ENCODE peak calls at places on chromosome 5, in nine cellular contexts. U is thyroid gland, F is sigmoid colon, B is tibial nerve, S is transverse colon, V is endothelial cell of umbilical vein, Z is stomach, O is HepG2, X is heart left ventricle. G is an unnamed sample.

GRCh38 chr5:156178117-156178516 is 148.8 kb upstream of the SGCD start:
- DNase-seq in U (peak; percentile 71), F (no peak), B (no peak), S (no peak), V (no peak), Z (no peak), O (no peak), X (no peak), G (no peak)

GRCh38 chr5:76041863-76042262 is 41.3 kb upstream of the SV2C start:
- DNase-seq in U (no peak), F (no peak), B (no peak), S (no peak), V (no peak), Z (no peak), O (no peak), X (no peak), G (no peak)

GRCh38 chr5:119191944-119192343 is 121.1 kb downstream of the DMXL1 start:
- DNase-seq in U (no peak), F (no peak), B (no peak), S (no peak), V (no peak), Z (no peak), O (no peak), X (no peak), G (no peak)

GRCh38 chr5:66717455-66718373 is 121.5 kb downstream of the MAST4 start:
- DNase-seq in U (no peak), F (no peak), B (no peak), S (no peak), V (no peak), Z (no peak), O (no peak), X (no peak), G (no peak)

GRCh38 chr5:119315516-119315949 is 40.3 kb upstream of the TNFAIP8 start:
- DNase-seq in U (peak; percentile 45), F (no peak), B (peak; percentile 5), S (no peak), V (peak; percentile 43), Z (no peak), O (peak; percentile 31), X (no peak), G (no peak)

GRCh38 chr5:134026521-134027202 is 21.9 kb upstream of the VDAC1 start:
- DNase-seq in U (peak; percentile 63), F (no peak), B (no peak), S (peak; percentile 75), V (peak; percentile 44), Z (peak; percentile 82), O (peak; percentile 75), X (no peak), G (peak; percentile 68)

GRCh38 chr5:172658869-172659513 is 17.9 kb downstream of the NEURL1B start:
- DNase-seq in U (peak; percentile 82), F (peak; percentile 88), B (no peak), S (peak; percentile 60), V (no peak), Z (peak; percentile 71), O (no peak), X (peak; percentile 80), G (no peak)

GRCh38 chr5:34998058-34998789 is 49.5 kb downstream of the AGXT2 start:
- DNase-seq in U (peak; percentile 80), F (no peak), B (no peak), S (no peak), V (no peak), Z (no peak), O (no peak), X (no peak), G (no peak)

GRCh38 chr5:78576376-78576775 is 72.2 kb downstream of the LHFPL2 start:
- DNase-seq in U (peak; percentile 40), F (no peak), B (no peak), S (no peak), V (no peak), Z (no peak), O (no peak), X (no peak), G (no peak)

GRCh38 chr5:66828551-66829421 is 232.6 kb downstream of the MAST4 start:
- DNase-seq in U (peak; percentile 84), F (peak; percentile 80), B (peak; percentile 47), S (peak; percentile 65), V (peak; percentile 92), Z (peak; percentile 64), O (peak; percentile 7), X (peak; percentile 71), G (peak; percentile 50)

GRCh38 chr5:179549973-179550510 is 312 bp upstream of the RUFY1 start:
- DNase-seq in U (no peak), F (no peak), B (peak; percentile 55), S (no peak), V (peak; percentile 83), Z (no peak), O (peak; percentile 44), X (peak; percentile 74), G (peak; percentile 55)

GRCh38 chr5:168931638-168932345 is 352.6 kb upstream of the PANK3 start:
- DNase-seq in U (no peak), F (no peak), B (no peak), S (no peak), V (no peak), Z (no peak), O (no peak), X (no peak), G (no peak)

GRCh38 chr5:138753794-138754698 is 821 bp downstream of the CTNNA1 start:
- DNase-seq in U (peak; percentile 93), F (peak; percentile 97), B (peak; percentile 94), S (peak; percentile 93), V (peak; percentile 91), Z (peak; percentile 94), O (peak; percentile 89), X (peak; percentile 94), G (peak; percentile 94)

GRCh38 chr5:4921929-4922328 is 218.2 kb upstream of the ADAMTS16 start:
- DNase-seq in U (no peak), F (no peak), B (no peak), S (no peak), V (no peak), Z (no peak), O (no peak), X (no peak), G (no peak)

GRCh38 chr5:85604378-85604777 is 1013.4 kb upstream of the COX7C start:
- DNase-seq in U (no peak), F (no peak), B (no peak), S (no peak), V (no peak), Z (no peak), O (no peak), X (no peak), G (no peak)

GRCh38 chr5:73232266-73233041 is 59.5 kb downstream of the TMEM174 start:
- DNase-seq in U (no peak), F (no peak), B (no peak), S (no peak), V (no peak), Z (no peak), O (no peak), X (no peak), G (no peak)

GRCh38 chr5:147348046-147348445 is 113.2 kb downstream of the STK32A start:
- DNase-seq in U (no peak), F (no peak), B (no peak), S (no peak), V (no peak), Z (no peak), O (no peak), X (no peak), G (no peak)

GRCh38 chr5:170611446-170612088 is 107.7 kb downstream of the KCNIP1 start:
- DNase-seq in U (no peak), F (no peak), B (no peak), S (no peak), V (no peak), Z (no peak), O (no peak), X (peak; percentile 2), G (no peak)

GRCh38 chr5:109485030-109485429 is 75.3 kb upstream of the PJA2 start:
- DNase-seq in U (peak; percentile 75), F (peak; percentile 75), B (peak; percentile 61), S (peak; percentile 78), V (peak; percentile 47), Z (peak; percentile 82), O (peak; percentile 92), X (peak; percentile 70), G (peak; percentile 45)
- TF ChIP-seq CTCF in U (peak; percentile 8), F (no peak), B (no peak), S (no peak), V (no peak), Z (no peak), O (no peak), X (no peak), G (no peak)

GRCh38 chr5:86605881-86606280 is 11.9 kb upstream of the COX7C start:
- DNase-seq in U (no peak), F (no peak), B (no peak), S (no peak), V (no peak), Z (no peak), O (no peak), X (no peak), G (no peak)
- H3K27ac ChIP-seq in U (no peak overlapping the region), F (no peak overlapping the region), B (no peak overlapping the region), S (no peak overlapping the region), V (no peak overlapping the region), Z (no peak overlapping the region), O (no peak overlapping the region), X (no peak overlapping the region), G (no peak overlapping the region)

DNA sequence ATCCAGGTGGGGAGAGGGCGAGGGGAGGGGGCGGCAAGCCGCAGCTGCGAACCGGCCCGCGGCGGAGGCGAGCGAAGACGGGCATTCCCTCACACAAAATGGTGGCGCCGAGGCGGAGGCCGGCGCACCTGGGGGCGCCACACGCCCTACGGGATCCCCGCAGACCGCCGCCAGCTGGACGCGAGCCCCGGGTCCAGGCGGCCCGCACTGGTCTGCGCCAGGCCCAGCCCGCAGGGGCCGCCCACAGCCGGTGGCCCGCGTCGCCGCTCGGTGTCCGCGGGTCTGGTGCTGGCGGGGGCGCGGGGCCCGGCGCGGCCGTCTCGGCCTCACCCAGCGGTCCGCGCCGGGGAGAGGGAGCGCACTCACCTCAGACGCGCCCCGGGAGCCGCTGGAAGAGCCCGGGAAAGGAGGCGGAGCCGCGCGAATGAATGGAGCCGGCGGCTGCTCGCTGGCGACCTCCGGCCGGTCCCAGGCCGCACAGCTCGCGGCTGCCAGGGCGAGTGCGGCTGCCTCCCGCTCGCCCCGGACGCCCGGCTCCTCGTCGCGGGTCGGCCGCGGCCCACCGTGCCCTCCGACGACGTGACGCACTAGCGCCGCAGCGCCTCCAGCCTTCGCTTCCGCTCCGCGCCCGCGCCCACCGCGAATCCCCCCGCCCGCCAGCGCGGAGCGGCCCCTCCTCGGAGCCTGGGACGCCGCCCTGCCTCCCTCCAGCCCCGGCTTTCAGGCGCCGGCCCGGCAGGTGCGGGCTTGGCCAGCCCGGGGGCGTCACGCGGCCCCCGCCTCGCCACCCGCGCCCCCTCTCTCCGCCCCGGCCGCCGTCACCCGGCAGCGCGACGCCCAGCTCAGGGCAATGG is at the start of gene FAM169A:
- DNase-seq in U (peak; percentile 62), F (no peak), B (no peak), S (peak; percentile 51), V (no peak), Z (peak; percentile 58), O (no peak), X (peak; percentile 61), G (no peak)
- TF ChIP-seq POLR2A in U (peak; percentile 40), F (no peak), B (no peak), S (no peak), V (no peak), Z (no peak), O (no peak), X (no peak), G (no peak)

DNA sequence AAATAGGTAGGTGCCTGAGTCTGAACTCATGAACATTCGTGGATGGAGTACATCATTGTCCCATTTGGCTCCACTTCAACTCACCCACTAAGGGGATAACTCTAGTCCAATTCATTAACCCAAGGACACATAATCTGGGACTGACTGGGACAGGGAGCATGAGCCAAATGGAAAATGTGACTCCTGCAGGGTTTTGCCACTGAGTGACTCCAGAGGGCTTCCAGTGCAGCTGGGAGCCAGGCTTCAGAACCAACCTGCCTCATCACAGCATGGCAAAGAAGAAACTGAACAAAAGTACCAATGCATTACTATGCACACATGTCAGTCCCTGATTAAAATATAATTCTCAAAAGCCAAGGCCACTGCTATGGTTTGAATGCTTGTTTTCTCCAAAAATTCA is 159.7 kb upstream of the SNX2 start:
- DNase-seq in U (no peak), F (no peak), B (no peak), S (no peak), V (no peak), Z (no peak), O (no peak), X (no peak), G (no peak)
- TF ChIP-seq CTCF in U (no peak), F (no peak), B (no peak), S (no peak), V (no peak), Z (no peak), O (no peak), X (no peak), G (no peak)